ENCODE peak calls at places on chromosomes 2 and 18, in six cellular contexts. A is hepatocyte, K is cardiac muscle cell, Q is heart left ventricle, L is fibroblast of lung, R is AG09309. X is an unnamed sample.

GRCh38 chr2:135942936-135943688 is 42.3 kb downstream of the DARS1 start:
- DNase-seq in A (no peak), K (no peak), Q (no peak), L (no peak), R (no peak), X (no peak)

GRCh38 chr2:207765541-207765940 is 4.2 kb downstream of the FZD5 start:
- DNase-seq in A (peak), K (peak), Q (no peak), L (no peak), R (no peak), X (no peak)

GRCh38 chr2:12684471-12684936 is 32.2 kb upstream of the TRIB2 start:
- DNase-seq in A (no peak), K (no peak), Q (no peak), L (peak), R (no peak), X (peak)

GRCh38 chr18:12552884-12553242 is 105.0 kb downstream of the SPIRE1 start:
- DNase-seq in A (no peak), K (no peak), Q (no peak), L (no peak), R (no peak), X (no peak)

GRCh38 chr2:140384946-140385345 is 1604.8 kb upstream of the NXPH2 start:
- DNase-seq in A (no peak), K (no peak), Q (no peak), L (no peak), R (no peak), X (no peak)

GRCh38 chr2:224417361-224417729 is 15.4 kb upstream of the FAM124B start:
- DNase-seq in A (no peak), K (no peak), Q (no peak), L (peak), R (no peak), X (no peak)

GRCh38 chr2:26623541-26624497 is 17.3 kb downstream of the CIB4 start:
- DNase-seq in A (peak), K (no peak), Q (no peak), L (peak), R (no peak), X (peak)

GRCh38 chr2:15638720-15639119 is 47.1 kb downstream of the DDX1 start:
- DNase-seq in A (no peak), K (no peak), Q (no peak), L (peak), R (peak), X (peak)

GRCh38 chr2:8662239-8662879 is 19.5 kb upstream of the ID2 start:
- DNase-seq in A (peak), K (no peak), Q (no peak), L (peak), R (peak), X (peak)

GRCh38 chr2:3780477-3781402 is 77.4 kb downstream of the DCDC2C start:
- DNase-seq in A (peak), K (peak), Q (peak), L (peak), R (no peak), X (peak)

GRCh38 chr18:35038029-35038428 is 3.2 kb upstream of the MAPRE2 start:
- DNase-seq in A (no peak), K (no peak), Q (no peak), L (no peak), R (no peak), X (no peak)

GRCh38 chr18:11985532-11985931 is 4.2 kb downstream of the IMPA2 start:
- DNase-seq in A (no peak), K (no peak), Q (no peak), L (no peak), R (no peak), X (no peak)

GRCh38 chr2:53512071-53512841 is 255.3 kb upstream of the CHAC2 start:
- DNase-seq in A (no peak), K (no peak), Q (no peak), L (peak), R (peak), X (peak)

DNA sequence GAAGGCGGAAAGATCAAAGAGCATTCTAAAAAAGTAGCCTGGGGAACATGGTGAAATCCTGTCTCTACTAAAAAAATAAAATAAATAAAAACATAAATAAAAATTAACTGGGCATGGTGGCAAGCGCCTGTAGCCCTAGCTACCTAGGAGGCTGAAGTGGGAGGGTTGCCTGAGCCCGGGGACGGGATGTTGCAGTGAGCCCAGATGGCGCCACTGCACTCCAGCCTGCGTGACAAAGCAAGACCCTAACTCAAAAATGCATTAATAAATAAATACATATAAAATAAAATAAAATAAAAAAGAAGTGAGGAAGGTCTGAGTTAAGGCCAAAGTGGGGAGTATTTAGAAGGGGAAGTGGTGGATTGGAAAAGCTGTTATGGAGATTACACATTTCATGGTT is 1.3 kb upstream of the PSMD14 start:
- DNase-seq in A (no peak), K (no peak), Q (no peak), L (no peak), R (no peak), X (no peak)
- TF ChIP-seq CTCF in A (no peak), K (no peak), Q (no peak), L (no peak), R (no peak), X (no peak)

DNA sequence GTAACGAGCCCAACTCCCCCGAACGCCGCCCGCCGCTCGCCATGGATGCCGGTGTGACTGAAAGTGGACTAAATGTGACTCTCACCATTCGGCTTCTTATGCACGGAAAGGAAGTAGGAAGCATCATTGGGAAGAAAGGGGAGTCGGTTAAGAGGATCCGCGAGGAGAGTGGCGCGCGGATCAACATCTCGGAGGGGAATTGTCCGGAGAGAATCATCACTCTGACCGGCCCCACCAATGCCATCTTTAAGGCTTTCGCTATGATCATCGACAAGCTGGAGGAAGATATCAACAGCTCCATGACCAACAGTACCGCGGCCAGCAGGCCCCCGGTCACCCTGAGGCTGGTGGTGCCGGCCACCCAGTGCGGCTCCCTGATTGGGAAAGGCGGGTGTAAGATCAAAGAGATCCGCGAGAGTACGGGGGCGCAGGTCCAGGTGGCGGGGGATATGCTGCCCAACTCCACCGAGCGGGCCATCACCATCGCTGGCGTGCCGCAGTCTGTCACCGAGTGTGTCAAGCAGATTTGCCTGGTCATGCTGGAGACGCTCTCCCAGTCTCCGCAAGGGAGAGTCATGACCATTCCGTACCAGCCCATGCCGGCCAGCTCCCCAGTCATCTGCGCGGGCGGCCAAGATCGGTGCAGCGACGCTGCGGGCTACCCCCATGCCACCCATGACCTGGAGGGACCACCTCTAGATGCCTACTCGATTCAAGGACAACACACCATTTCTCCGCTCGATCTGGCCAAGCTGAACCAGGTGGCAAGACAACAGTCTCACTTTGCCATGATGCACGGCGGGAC is 628 bp downstream of the PCBP1 start:
- DNase-seq in A (peak), K (peak), Q (peak), L (peak), R (no peak), X (peak)
- TF ChIP-seq CTCF in A (no peak), K (no peak), Q (no peak), L (no peak), R (peak), X (no peak)

GRCh38 chr18:42426496-42427015 is 471.5 kb downstream of the PIK3C3 start:
- DNase-seq in A (no peak), K (no peak), Q (no peak), L (peak), R (no peak), X (no peak)

GRCh38 chr18:42429208-42429607 is 474.2 kb downstream of the PIK3C3 start:
- DNase-seq in A (no peak), K (peak), Q (no peak), L (no peak), R (no peak), X (no peak)

GRCh38 chr18:42425025-42425424 is 470.0 kb downstream of the PIK3C3 start:
- DNase-seq in A (no peak), K (no peak), Q (no peak), L (no peak), R (no peak), X (no peak)
- TF ChIP-seq CTCF in A (no peak), K (no peak), Q (no peak), L (no peak), R (no peak), X (no peak)

DNA sequence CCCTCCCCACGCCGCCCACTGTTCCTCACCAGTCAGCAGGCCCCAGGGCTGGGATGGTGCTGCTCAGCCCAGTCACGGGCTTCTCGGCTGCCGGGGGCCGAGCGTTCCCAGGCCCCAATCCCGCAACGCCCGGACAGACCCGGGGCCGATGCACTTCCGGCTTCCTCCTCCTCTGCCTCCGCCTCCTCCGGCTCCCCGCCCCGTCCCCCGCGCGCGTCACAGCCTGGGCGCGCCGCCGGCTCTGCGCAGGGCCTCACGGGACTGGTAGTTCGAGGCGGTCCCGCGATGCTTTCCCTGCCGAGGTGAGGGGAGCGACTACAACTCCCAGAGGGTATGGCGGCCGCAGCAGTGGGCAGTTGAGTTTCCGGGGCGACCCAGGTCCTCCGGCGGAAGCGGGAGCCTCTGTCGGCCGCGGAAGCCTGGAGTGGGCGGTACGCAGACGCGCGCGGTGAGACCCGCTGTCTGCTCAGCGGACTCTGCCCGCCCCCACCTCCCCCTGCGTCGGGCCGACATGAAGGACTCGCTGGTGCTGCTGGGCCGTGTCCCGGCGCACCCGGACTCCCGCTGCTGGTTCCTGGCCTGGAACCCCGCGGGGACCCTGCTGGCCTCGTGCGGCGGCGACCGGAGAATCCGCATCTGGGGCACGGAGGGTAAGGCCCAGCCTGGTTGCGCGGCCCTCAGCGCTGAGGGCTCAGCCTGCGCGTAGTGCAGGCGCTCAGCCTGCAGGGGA is at the start of the genes CIAO1 and TMEM127:
- DNase-seq in A (peak), K (peak), Q (peak), L (peak), R (peak), X (peak)
- TF ChIP-seq CTCF in A (peak), K (peak), Q (no peak), L (no peak), R (peak), X (no peak)

GRCh38 chr2:237209885-237210284 is 124.2 kb downstream of the COPS8 start:
- DNase-seq in A (no peak), K (no peak), Q (no peak), L (no peak), R (no peak), X (no peak)
- TF ChIP-seq CTCF in A (no peak), K (no peak), Q (no peak), L (no peak), R (no peak), X (no peak)